ENCODE peak calls at places on chromosomes 6 and 20, in ten cellular contexts. X is adrenal gland; Z is ovary; J is RWPE2; H is suprapubic skin; I is iPS DF 6.9; M is effector memory CD4-positive, alpha-beta T cell; F is lung; R is GM23248; P is mesendoderm. Y is an unnamed sample.
A peak's percentile ranks its signal among the peaks of the same experiment; 100 is the strongest.

GRCh38 chr6:148629910-148630470 is 116.8 kb upstream of the UST start:
- DNase-seq in X (no peak), Z (no peak), J (no peak), H (no peak), I (no peak), M (no peak), F (no peak), R (peak; percentile 80), P (no peak), Y (no peak)

GRCh38 chr6:151014404-151015150 is 149.1 kb downstream of the MTHFD1L start:
- DNase-seq in X (peak; percentile 87), Z (peak; percentile 71), J (no peak), H (peak; percentile 75), I (peak; percentile 52), M (peak; percentile 38), F (peak; percentile 60), R (peak; percentile 53), P (peak; percentile 80), Y (peak; percentile 82)

GRCh38 chr6:156852147-156852857 is 75.1 kb downstream of the ARID1B start:
- DNase-seq in X (no peak), Z (no peak), J (no peak), H (no peak), I (no peak), M (no peak), F (no peak), R (no peak), P (no peak), Y (no peak)

GRCh38 chr6:142631517-142632385 is 313.2 kb downstream of the HIVEP2 start:
- DNase-seq in X (no peak), Z (no peak), J (no peak), H (no peak), I (no peak), M (no peak), F (no peak), R (peak; percentile 27), P (no peak), Y (no peak)

GRCh38 chr6:146545608-146546007 is 2.0 kb downstream of the RAB32 start:
- DNase-seq in X (no peak), Z (no peak), J (no peak), H (no peak), I (no peak), M (no peak), F (no peak), R (peak; percentile 77), P (peak; percentile 35), Y (no peak)

GRCh38 chr6:130853555-130854183 is 26.5 kb downstream of the SMLR1 start:
- DNase-seq in X (no peak), Z (no peak), J (no peak), H (no peak), I (no peak), M (no peak), F (no peak), R (peak; percentile 86), P (peak; percentile 39), Y (no peak)

GRCh38 chr6:38776515-38776914 is 61.4 kb downstream of the DNAH8 start:
- DNase-seq in X (no peak), Z (no peak), J (no peak), H (no peak), I (no peak), M (no peak), F (no peak), R (peak; percentile 23), P (peak; percentile 45), Y (no peak)

GRCh38 chr20:10357974-10358373 is 76.0 kb downstream of the MKKS start:
- DNase-seq in X (no peak), Z (no peak), J (no peak), H (no peak), I (no peak), M (no peak), F (no peak), R (peak; percentile 33), P (peak; percentile 18), Y (no peak)

GRCh38 chr6:18501313-18502013 is 114.3 kb downstream of the RNF144B start:
- DNase-seq in X (peak; percentile 65), Z (no peak), J (no peak), H (peak; percentile 68), I (no peak), M (no peak), F (peak; percentile 36), R (peak; percentile 70), P (no peak), Y (no peak)

GRCh38 chr6:130505808-130506207 is 140.0 kb downstream of the TMEM200A start:
- DNase-seq in X (no peak), Z (no peak), J (no peak), H (no peak), I (no peak), M (no peak), F (no peak), R (no peak), P (no peak), Y (no peak)

GRCh38 chr6:40755046-40755681 is 168.0 kb upstream of the LRFN2 start:
- DNase-seq in X (no peak), Z (no peak), J (no peak), H (no peak), I (no peak), M (no peak), F (no peak), R (peak; percentile 87), P (peak; percentile 66), Y (no peak)

GRCh38 chr20:57688864-57689263 is 21.0 kb downstream of the PMEPA1 start:
- DNase-seq in X (no peak), Z (peak; percentile 63), J (no peak), H (no peak), I (no peak), M (no peak), F (no peak), R (no peak), P (no peak), Y (no peak)
- H3K27ac ChIP-seq in X (no peak overlapping the region), Z (no peak overlapping the region), J (peak overlapping the region; percentile 100), H (no peak overlapping the region), I (no peak overlapping the region), M (no peak overlapping the region), F (no peak overlapping the region), R (no peak overlapping the region), P (no peak overlapping the region), Y (no peak overlapping the region)

GRCh38 chr6:158020272-158020711 is 38.6 kb downstream of the SYNJ2 start:
- DNase-seq in X (no peak), Z (no peak), J (peak; percentile 19), H (peak; percentile 45), I (no peak), M (no peak), F (no peak), R (no peak), P (no peak), Y (no peak)

GRCh38 chr6:158019416-158019815 is 37.8 kb downstream of the SYNJ2 start:
- DNase-seq in X (no peak), Z (no peak), J (peak; percentile 48), H (peak; percentile 55), I (no peak), M (no peak), F (no peak), R (no peak), P (no peak), Y (no peak)

GRCh38 chr6:158017621-158018369 is 36.1 kb downstream of the SYNJ2 start:
- DNase-seq in X (no peak), Z (peak; percentile 12), J (peak; percentile 25), H (peak; percentile 55), I (no peak), M (no peak), F (no peak), R (no peak), P (no peak), Y (no peak)

GRCh38 chr6:158018370-158018771 is 36.7 kb downstream of the SYNJ2 start:
- DNase-seq in X (no peak), Z (no peak), J (no peak), H (no peak), I (no peak), M (no peak), F (no peak), R (no peak), P (no peak), Y (no peak)

DNA sequence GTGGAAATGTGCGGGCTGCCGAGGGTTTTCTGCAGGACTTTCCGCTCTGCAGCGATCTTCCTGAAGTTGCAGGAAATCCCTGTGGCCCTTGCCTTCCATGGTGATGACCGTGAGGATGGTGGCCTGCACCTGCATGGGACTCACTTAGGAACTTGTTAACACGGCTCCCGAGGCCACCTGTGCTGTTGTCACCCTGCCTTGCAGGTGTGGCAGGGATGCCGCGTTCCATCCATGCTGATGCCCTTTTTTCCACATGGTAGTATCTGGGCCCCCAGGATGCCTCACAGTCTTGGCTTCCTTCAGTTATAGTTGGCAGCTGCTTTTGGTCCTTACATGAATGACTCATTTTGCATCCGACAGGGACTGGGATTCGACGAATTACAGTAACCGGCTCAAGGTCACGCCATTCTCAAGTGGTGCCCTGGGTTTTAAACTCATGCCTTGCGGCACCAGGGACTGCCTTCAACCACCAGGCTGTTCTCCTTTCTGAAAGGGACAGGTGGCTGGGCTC is 37.2 kb downstream of the SYNJ2 start:
- DNase-seq in X (peak; percentile 78), Z (peak; percentile 20), J (peak; percentile 34), H (no peak), I (no peak), M (no peak), F (no peak), R (peak; percentile 53), P (no peak), Y (no peak)
- H3K4me1 ChIP-seq in X (peaks cover 12% of the 10 kb centered on the region), Z (no peaks in the 10 kb centered on the region), J (no peaks in the 10 kb centered on the region), H (peaks cover 19% of the 10 kb centered on the region), I (no peaks in the 10 kb centered on the region), M (peaks cover 10% of the 10 kb centered on the region), F (peaks cover 5% of the 10 kb centered on the region), R (peaks cover 23% of the 10 kb centered on the region), P (no peaks in the 10 kb centered on the region), Y (no peaks in the 10 kb centered on the region)

GRCh38 chr6:17218023-17218748 is 63.0 kb upstream of the RBM24 start:
- DNase-seq in X (no peak), Z (no peak), J (no peak), H (no peak), I (no peak), M (no peak), F (no peak), R (no peak), P (no peak), Y (no peak)

GRCh38 chr6:17214106-17214505 is 67.1 kb upstream of the RBM24 start:
- DNase-seq in X (no peak), Z (no peak), J (no peak), H (no peak), I (no peak), M (no peak), F (no peak), R (no peak), P (no peak), Y (no peak)

GRCh38 chr6:17210683-17211082 is 70.5 kb upstream of the RBM24 start:
- DNase-seq in X (no peak), Z (no peak), J (no peak), H (no peak), I (no peak), M (no peak), F (no peak), R (no peak), P (no peak), Y (no peak)

GRCh38 chr6:17211101-17211500 is 70.1 kb upstream of the RBM24 start:
- DNase-seq in X (no peak), Z (no peak), J (no peak), H (no peak), I (no peak), M (no peak), F (no peak), R (no peak), P (no peak), Y (no peak)

GRCh38 chr6:17212541-17213371 is 68.4 kb upstream of the RBM24 start:
- DNase-seq in X (no peak), Z (no peak), J (no peak), H (no peak), I (no peak), M (no peak), F (no peak), R (peak; percentile 11), P (no peak), Y (no peak)
- H3K27ac ChIP-seq in X (no peak overlapping the region), Z (no peak overlapping the region), J (no peak overlapping the region), H (no peak overlapping the region), I (no peak overlapping the region), M (no peak overlapping the region), F (peak overlapping the region; percentile 70), R (no peak overlapping the region), P (no peak overlapping the region), Y (no peak overlapping the region)

GRCh38 chr6:128310061-128310460 is 210.3 kb downstream of the PTPRK start:
- DNase-seq in X (no peak), Z (no peak), J (no peak), H (no peak), I (no peak), M (no peak), F (no peak), R (no peak), P (no peak), Y (no peak)
- H3K4me1 ChIP-seq in X (no peaks in the 10 kb centered on the region), Z (peaks cover 1% of the 10 kb centered on the region), J (no peaks in the 10 kb centered on the region), H (no peaks in the 10 kb centered on the region), I (no peaks in the 10 kb centered on the region), M (no peaks in the 10 kb centered on the region), F (peaks cover 3% of the 10 kb centered on the region), R (no peaks in the 10 kb centered on the region), P (peaks cover 7% of the 10 kb centered on the region), Y (no peaks in the 10 kb centered on the region)